ENCODE peak calls at places on chromosome 1, in nine cellular contexts. R is ovary, Z is hepatocyte, G is prostate gland, B is foreskin fibroblast, E is fibroblast of pulmonary artery, K is PC-9, D is uterus, Y is GM23338. O is an unnamed sample.

GRCh38 chr1:48697066-48697707 is 79.5 kb downstream of the BEND5 start:
- DNase-seq in R (peak), E (peak), G (peak), D (peak), Y (peak), B (no peak), K (no peak), Z (peak), O (peak)

GRCh38 chr1:56920551-56920950 is 45.3 kb downstream of the C8B start:
- DNase-seq in Y (no peak), Z (no peak), K (no peak), R (no peak), B (peak), E (peak), D (no peak), G (no peak), O (no peak)

GRCh38 chr1:158101944-158102343 is 78.8 kb upstream of the CD1D start:
- DNase-seq in D (no peak), E (peak), K (no peak), Y (no peak), Z (peak), B (peak), R (no peak), G (no peak), O (peak)

GRCh38 chr1:184661801-184662200 is 92.9 kb downstream of the EDEM3 start:
- DNase-seq in B (no peak), R (no peak), E (no peak), G (no peak), D (no peak), Y (no peak), K (no peak), Z (no peak), O (no peak)

GRCh38 chr1:62689524-62689923 is 1.3 kb upstream of the DOCK7 start:
- DNase-seq in R (no peak), B (peak), K (peak), G (no peak), Z (peak), D (no peak), Y (no peak), E (peak), O (peak)

GRCh38 chr1:58888776-58889341 is 105.0 kb upstream of the JUN start:
- DNase-seq in Y (no peak), D (no peak), R (no peak), K (no peak), Z (no peak), B (no peak), E (no peak), G (no peak), O (no peak)

GRCh38 chr1:5909576-5910275 is 82.5 kb downstream of the NPHP4 start:
- DNase-seq in G (no peak), E (no peak), B (no peak), D (no peak), K (no peak), Z (no peak), R (no peak), Y (no peak), O (no peak)

GRCh38 chr1:9008236-9008635 is 18.0 kb downstream of the SLC2A7 start:
- DNase-seq in Z (no peak), B (no peak), Y (no peak), R (no peak), D (no peak), K (no peak), G (no peak), E (no peak), O (no peak)

DNA sequence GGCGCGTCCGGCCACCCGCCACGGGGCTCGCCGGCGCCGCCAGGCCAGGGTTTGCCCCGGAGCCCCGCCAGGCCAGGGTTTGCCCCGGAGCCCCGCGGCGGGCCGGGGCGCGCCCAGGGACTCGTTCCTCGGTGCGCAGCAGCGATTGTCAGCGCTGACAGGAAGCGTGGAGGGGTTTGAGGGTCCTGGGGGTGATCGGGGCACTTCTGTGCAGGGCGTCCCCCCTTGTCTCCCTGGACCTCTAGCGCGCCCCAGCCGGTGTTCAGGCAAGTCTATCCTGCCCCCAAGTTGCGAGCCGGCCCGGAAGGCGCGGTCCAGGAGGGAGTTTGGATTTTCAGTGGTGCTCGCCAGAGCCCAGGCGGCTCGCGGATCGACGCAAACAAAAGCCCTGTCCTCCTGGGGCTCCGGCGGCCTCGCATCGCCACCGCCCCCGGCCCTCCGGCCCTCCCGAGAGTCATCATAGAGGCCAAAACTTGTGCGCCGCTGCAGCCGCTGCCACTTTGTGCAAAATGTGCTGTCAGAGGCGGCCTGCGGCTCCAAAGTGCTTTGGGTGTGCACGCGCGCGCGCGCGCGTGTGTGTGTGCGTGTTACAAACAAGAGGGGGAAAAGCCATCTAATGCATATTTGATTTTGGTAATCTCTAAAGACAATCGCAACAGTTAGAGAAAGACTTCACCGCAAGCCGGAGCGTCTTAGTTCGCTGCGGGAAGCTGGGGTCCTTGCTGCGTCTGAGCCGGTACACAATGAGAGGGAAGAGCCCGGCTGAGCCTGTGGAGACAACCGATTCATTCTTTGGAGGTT is 1.0 kb downstream of the ROR1 start:
- DNase-seq in E (peak), K (no peak), Y (peak), B (peak), R (peak), Z (peak), D (peak), G (no peak), O (peak)
- TF ChIP-seq CTCF in E (no peak), K (no peak), Y (peak), B (no peak), R (no peak), Z (no peak), D (no peak), G (no peak), O (no peak)

DNA sequence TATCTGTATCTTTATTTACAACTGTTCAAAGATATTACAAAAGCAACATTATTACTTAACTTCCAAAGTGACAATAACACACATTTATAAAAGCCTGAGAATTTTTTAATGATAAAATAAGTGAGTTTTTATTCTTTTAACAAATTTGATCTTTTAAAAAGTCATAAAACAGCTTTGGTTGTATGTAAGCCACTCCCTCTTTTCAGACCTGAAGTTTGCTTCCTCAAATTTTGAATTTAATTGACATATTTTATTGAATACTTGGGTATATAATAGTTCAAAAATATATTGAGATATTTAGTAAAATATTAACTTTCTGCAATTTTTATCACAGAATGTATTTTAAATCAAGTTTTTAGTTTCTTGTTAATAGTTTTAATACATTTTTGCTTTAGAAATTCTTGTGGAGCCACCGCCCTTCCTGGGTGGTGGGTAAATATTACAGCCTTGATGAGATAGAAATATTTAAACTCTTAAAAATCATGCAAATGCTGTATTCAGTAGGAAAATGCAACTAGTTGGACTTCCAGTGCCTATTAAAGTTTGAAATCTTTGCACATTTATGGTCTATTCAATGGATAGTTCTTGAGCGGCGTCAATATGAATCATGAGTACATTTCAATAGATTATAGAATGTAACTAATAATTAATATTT is 868 bp downstream of the PTPRC start:
- DNase-seq in R (no peak), E (no peak), B (no peak), D (no peak), Z (no peak), G (no peak), K (no peak), Y (no peak), O (no peak)
- H3K4me3 ChIP-seq in R (peak), E (no peak), B (no peak), D (no peak), Z (no peak), G (no peak), K (no peak), Y (no peak), O (no peak)

DNA sequence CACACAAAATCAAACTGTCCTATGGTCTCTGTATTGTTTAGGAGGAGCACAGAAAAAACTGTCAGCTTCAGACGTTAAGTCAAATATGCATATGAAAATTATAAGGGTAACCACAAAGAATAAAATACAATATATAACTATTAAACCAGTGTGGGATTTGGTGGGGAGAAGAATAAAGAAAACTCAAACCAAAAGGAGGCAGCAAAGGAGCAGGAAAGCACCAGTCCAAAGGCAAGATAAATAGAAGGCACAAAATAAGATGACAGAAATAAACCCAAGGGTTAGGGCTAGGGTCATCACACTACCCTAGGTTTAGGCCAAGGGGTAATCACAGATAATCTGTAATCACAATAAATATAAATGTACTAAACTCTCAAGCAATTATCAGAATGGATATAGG is 32.8 kb downstream of the DLGAP3 start:
- DNase-seq in D (no peak), G (no peak), Y (no peak), Z (no peak), K (no peak), E (peak), R (no peak), B (no peak), O (no peak)
- TF ChIP-seq CTCF in D (no peak), G (no peak), Y (no peak), Z (peak), K (no peak), E (peak), R (no peak), B (no peak), O (no peak)

GRCh38 chr1:113531321-113531720 is 141.0 kb downstream of the MAGI3 start:
- DNase-seq in D (no peak), Y (no peak), G (no peak), E (no peak), B (no peak), R (no peak), Z (no peak), K (no peak), O (no peak)
- H3K4me3 ChIP-seq in D (no peak), Y (no peak), G (no peak), E (no peak), B (no peak), R (no peak), Z (no peak), K (no peak), O (no peak)

GRCh38 chr1:53688703-53689102 is 50.3 kb downstream of the GLIS1 start:
- DNase-seq in E (no peak), Z (no peak), K (no peak), B (no peak), D (no peak), Y (no peak), R (no peak), G (no peak), O (no peak)
- TF ChIP-seq CTCF in E (no peak), Z (no peak), K (peak), B (no peak), D (no peak), Y (no peak), R (no peak), G (no peak), O (peak)

GRCh38 chr1:28510350-28511223 is 4.7 kb downstream of the RCC1 start:
- DNase-seq in R (no peak), K (peak), Y (peak), B (no peak), E (no peak), Z (no peak), G (no peak), D (no peak), O (peak)
- H3K4me3 ChIP-seq in R (no peak), K (no peak), Y (peak), B (no peak), E (peak), Z (no peak), G (no peak), D (no peak), O (peak)

DNA sequence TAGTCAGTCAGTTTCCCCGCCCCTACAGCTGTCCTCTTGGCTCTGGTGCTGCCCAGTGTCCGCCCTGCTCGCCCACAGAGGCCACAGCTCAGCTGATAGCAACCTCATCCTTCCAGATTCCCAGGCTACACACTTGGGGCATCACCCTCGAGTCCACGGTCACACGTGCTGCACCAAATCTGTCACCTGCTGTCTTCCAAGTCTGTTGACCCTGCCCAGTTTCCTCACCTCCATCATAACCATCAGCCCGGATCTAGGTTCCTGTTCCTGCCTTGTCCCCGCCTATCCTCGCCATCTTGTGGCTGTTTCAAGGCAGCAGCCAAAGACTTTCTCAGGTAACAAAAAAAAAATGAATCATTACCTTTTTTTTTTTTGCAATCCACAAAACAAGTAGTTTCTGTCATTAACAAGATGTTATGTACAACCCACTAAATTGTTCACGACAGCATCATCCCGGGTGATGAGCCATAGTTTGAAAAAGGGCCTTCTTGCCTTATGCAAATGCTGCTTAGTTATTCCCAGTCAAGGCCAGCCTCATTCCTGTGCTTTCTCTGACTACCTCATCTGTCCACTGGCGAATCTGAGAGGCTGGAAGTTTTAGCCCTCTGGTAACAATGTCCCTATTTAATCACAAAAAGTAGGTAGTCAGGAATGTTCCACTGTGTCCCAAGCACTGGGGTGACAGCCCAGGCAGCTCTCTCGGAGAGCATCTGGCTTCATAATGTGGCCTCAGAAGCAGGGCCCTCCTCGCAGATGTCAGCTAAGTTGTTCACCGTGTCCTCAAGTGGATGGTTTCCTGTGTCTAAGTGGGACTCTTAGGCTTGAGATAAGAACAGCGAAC is 4.9 kb upstream of the MIIP start:
- DNase-seq in E (no peak), K (no peak), D (no peak), B (peak), Y (peak), R (no peak), G (no peak), Z (no peak), O (no peak)
- TF ChIP-seq CTCF in E (peak), K (no peak), D (no peak), B (peak), Y (peak), R (no peak), G (no peak), Z (no peak), O (no peak)

DNA sequence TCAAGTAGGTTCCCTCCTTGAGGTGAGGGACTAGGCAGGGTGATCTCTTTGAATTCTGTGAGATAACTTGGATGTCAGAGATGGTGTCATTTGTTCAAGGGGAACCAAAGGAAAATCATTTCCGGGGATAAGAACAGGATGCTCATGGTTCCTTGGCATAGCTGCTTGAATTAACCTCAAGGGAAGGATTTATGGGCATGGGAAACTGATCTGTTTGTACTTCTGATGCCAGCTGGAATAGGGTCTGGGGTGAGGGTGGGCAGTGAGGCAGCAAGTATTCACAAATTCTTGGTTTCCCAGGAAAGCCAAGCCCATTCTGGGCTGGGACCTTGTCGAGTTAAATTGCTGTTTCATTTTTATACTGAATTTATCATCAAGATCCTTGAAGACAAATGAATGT is 14.1 kb downstream of the INTS3 start:
- DNase-seq in Z (no peak), B (no peak), G (no peak), D (no peak), E (no peak), R (no peak), Y (no peak), K (no peak), O (no peak)
- H3K4me3 ChIP-seq in Z (no peak), B (no peak), G (no peak), D (no peak), E (no peak), R (no peak), Y (no peak), K (no peak), O (no peak)

DNA sequence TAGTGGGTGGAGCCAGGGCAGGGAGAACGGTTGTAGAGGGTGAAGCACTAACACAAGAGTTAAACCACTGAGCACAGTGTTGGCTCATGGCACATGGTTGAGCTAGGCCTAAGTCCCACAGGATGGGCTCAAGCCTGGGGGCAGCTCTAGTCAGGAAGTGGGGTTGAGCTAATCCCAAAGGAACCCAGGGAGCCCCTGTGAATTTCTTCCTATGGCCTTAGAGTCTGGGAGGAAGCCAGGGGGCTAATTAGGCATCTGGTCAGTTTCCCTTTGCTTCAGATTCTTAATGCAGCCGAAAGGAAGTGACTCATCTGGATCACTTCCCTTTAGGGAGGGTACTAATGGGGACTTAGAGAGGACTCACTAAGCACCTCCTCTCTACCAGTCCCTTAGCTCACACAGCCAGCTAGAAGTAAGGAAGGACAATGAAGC is 10.1 kb downstream of the CFAP45 start:
- DNase-seq in D (peak), R (no peak), B (peak), Y (no peak), Z (no peak), G (no peak), E (peak), K (peak), O (peak)
- TF ChIP-seq CTCF in D (no peak), R (no peak), B (no peak), Y (no peak), Z (no peak), G (no peak), E (no peak), K (no peak), O (no peak)